ENCODE peak calls at places on chromosomes 4 and X, in eight cellular contexts. One of them, this sample, is unnamed.

GRCh38 chrX:12974217-12974796 is 603 bp upstream of the TMSB4X start:
- DNase-seq in Panc1: no peak
- DNase-seq in stomach: peak
- DNase-seq in GM12891: no peak
- DNase-seq in suprapubic skin: peak
- DNase-seq in prostate gland: no peak
- DNase-seq in sigmoid colon: peak
- DNase-seq in upper lobe of left lung: peak
- DNase-seq in this sample: no peak

GRCh38 chr4:139556071-139556734 is at the start of gene SETD7:
- DNase-seq in suprapubic skin: peak
- DNase-seq in prostate gland: peak
- DNase-seq in Panc1: no peak
- DNase-seq in upper lobe of left lung: peak
- DNase-seq in sigmoid colon: peak
- DNase-seq in stomach: peak
- DNase-seq in GM12891: peak
- DNase-seq in this sample: peak

GRCh38 chrX:77493677-77494553 is 46.7 kb downstream of the FGF16 start:
- DNase-seq in upper lobe of left lung: no peak
- DNase-seq in suprapubic skin: no peak
- DNase-seq in GM12891: no peak
- DNase-seq in stomach: no peak
- DNase-seq in sigmoid colon: no peak
- DNase-seq in prostate gland: no peak
- DNase-seq in Panc1: no peak
- DNase-seq in this sample: no peak

GRCh38 chr4:147793569-147793968 is 61.7 kb downstream of the ARHGAP10 start:
- DNase-seq in stomach: no peak
- DNase-seq in sigmoid colon: no peak
- DNase-seq in suprapubic skin: no peak
- DNase-seq in Panc1: no peak
- DNase-seq in prostate gland: no peak
- DNase-seq in upper lobe of left lung: no peak
- DNase-seq in GM12891: no peak
- DNase-seq in this sample: no peak

GRCh38 chr4:13584481-13584880 is 40.2 kb upstream of the NKX3-2 start:
- DNase-seq in upper lobe of left lung: no peak
- DNase-seq in sigmoid colon: no peak
- DNase-seq in stomach: no peak
- DNase-seq in prostate gland: no peak
- DNase-seq in GM12891: no peak
- DNase-seq in suprapubic skin: no peak
- DNase-seq in Panc1: no peak
- DNase-seq in this sample: no peak

GRCh38 chr4:7725951-7726350 is 213.7 kb downstream of the AFAP1 start:
- DNase-seq in suprapubic skin: no peak
- DNase-seq in GM12891: no peak
- DNase-seq in prostate gland: no peak
- DNase-seq in sigmoid colon: no peak
- DNase-seq in upper lobe of left lung: peak
- DNase-seq in stomach: no peak
- DNase-seq in Panc1: no peak
- DNase-seq in this sample: no peak

GRCh38 chr4:62162606-62163005 is 962.5 kb downstream of the ADGRL3 start:
- DNase-seq in sigmoid colon: no peak
- DNase-seq in Panc1: no peak
- DNase-seq in prostate gland: no peak
- DNase-seq in stomach: no peak
- DNase-seq in GM12891: no peak
- DNase-seq in suprapubic skin: no peak
- DNase-seq in upper lobe of left lung: no peak
- DNase-seq in this sample: no peak

GRCh38 chr4:112284662-112285411 is 867 bp downstream of the TIFA start:
- DNase-seq in stomach: no peak
- DNase-seq in sigmoid colon: no peak
- DNase-seq in upper lobe of left lung: peak
- DNase-seq in suprapubic skin: no peak
- DNase-seq in Panc1: no peak
- DNase-seq in GM12891: no peak
- DNase-seq in prostate gland: peak
- DNase-seq in this sample: peak

GRCh38 chrX:135977611-135978010 is 3.8 kb upstream of the MMGT1 start:
- DNase-seq in suprapubic skin: no peak
- DNase-seq in upper lobe of left lung: no peak
- DNase-seq in stomach: no peak
- DNase-seq in Panc1: peak
- DNase-seq in sigmoid colon: no peak
- DNase-seq in GM12891: no peak
- DNase-seq in prostate gland: no peak
- DNase-seq in this sample: no peak

GRCh38 chr4:37661643-37662221 is 24.4 kb downstream of the RELL1 start:
- DNase-seq in prostate gland: no peak
- DNase-seq in GM12891: no peak
- DNase-seq in Panc1: no peak
- DNase-seq in upper lobe of left lung: no peak
- DNase-seq in stomach: no peak
- DNase-seq in suprapubic skin: no peak
- DNase-seq in sigmoid colon: no peak
- DNase-seq in this sample: no peak

GRCh38 chr4:177127658-177128057 is 182.0 kb upstream of the NEIL3 start:
- DNase-seq in stomach: no peak
- DNase-seq in GM12891: no peak
- DNase-seq in sigmoid colon: no peak
- DNase-seq in prostate gland: no peak
- DNase-seq in upper lobe of left lung: no peak
- DNase-seq in suprapubic skin: no peak
- DNase-seq in Panc1: no peak
- DNase-seq in this sample: no peak

GRCh38 chr4:110193822-110194761 is 4.3 kb downstream of the ELOVL6 start:
- DNase-seq in GM12891: peak
- DNase-seq in stomach: peak
- DNase-seq in prostate gland: peak
- DNase-seq in upper lobe of left lung: no peak
- DNase-seq in Panc1: no peak
- DNase-seq in suprapubic skin: peak
- DNase-seq in sigmoid colon: peak
- DNase-seq in this sample: peak

GRCh38 chr4:110195561-110196205 is 2.7 kb downstream of the ELOVL6 start:
- DNase-seq in stomach: no peak
- DNase-seq in upper lobe of left lung: no peak
- DNase-seq in suprapubic skin: no peak
- DNase-seq in sigmoid colon: no peak
- DNase-seq in GM12891: no peak
- DNase-seq in prostate gland: no peak
- DNase-seq in Panc1: no peak
- DNase-seq in this sample: no peak

GRCh38 chr4:110196871-110197420 is 1.5 kb downstream of the ELOVL6 start:
- DNase-seq in Panc1: no peak
- DNase-seq in upper lobe of left lung: peak
- DNase-seq in suprapubic skin: peak
- DNase-seq in stomach: peak
- DNase-seq in GM12891: peak
- DNase-seq in sigmoid colon: peak
- DNase-seq in prostate gland: peak
- DNase-seq in this sample: peak

GRCh38 chr4:110197421-110198398 is 705 bp downstream of the ELOVL6 start:
- DNase-seq in upper lobe of left lung: peak
- DNase-seq in suprapubic skin: peak
- DNase-seq in stomach: no peak
- DNase-seq in GM12891: peak
- DNase-seq in Panc1: no peak
- DNase-seq in sigmoid colon: peak
- DNase-seq in prostate gland: peak
- DNase-seq in this sample: no peak

DNA sequence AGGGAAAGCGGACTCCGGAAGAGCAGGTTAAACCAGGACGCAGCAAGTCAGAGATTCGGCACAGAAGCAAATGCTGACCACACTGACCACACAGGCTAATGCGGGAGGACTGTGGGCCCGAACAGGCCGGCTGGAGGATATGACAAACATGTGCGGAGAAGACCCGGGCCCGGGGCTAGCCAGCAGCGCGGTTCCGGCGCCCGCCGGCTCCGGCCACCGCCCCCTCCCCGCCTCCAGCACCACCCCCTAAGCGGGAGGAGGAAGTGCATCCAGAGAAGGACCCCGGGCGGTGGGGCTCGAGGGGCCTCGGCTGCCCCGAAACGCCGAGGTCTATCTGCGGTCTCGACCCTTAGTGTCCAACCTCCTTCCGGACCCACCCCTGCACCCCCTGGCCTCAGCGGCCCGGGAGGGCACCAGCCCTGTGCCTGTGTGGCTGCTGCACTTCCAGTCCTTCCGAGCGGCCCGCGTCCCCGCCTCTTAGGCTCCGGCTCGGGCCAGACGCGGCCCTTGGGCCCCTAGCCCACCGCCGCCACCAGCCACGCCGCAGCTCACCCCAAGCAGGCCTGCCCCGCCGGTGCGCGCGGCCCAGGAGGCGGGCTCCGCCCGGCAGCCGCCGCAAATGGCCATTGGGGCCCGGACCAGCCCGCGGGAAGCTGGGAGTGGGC is 2.1 kb downstream of the ELOVL6 start:
- DNase-seq in prostate gland: peak
- DNase-seq in sigmoid colon: peak
- DNase-seq in Panc1: no peak
- DNase-seq in upper lobe of left lung: peak
- DNase-seq in GM12891: peak
- DNase-seq in suprapubic skin: peak
- DNase-seq in stomach: peak
- DNase-seq in this sample: no peak
- TF ChIP-seq POLR2AphosphoS5 in prostate gland: no peak
- TF ChIP-seq POLR2AphosphoS5 in sigmoid colon: peak
- TF ChIP-seq POLR2AphosphoS5 in Panc1: no peak
- TF ChIP-seq POLR2AphosphoS5 in upper lobe of left lung: peak
- TF ChIP-seq POLR2AphosphoS5 in GM12891: no peak
- TF ChIP-seq POLR2AphosphoS5 in suprapubic skin: no peak
- TF ChIP-seq POLR2AphosphoS5 in stomach: no peak
- TF ChIP-seq POLR2AphosphoS5 in this sample: no peak

GRCh38 chr4:4838602-4839470 is 20.6 kb upstream of the MSX1 start:
- DNase-seq in Panc1: no peak
- DNase-seq in GM12891: no peak
- DNase-seq in sigmoid colon: no peak
- DNase-seq in prostate gland: no peak
- DNase-seq in stomach: no peak
- DNase-seq in upper lobe of left lung: peak
- DNase-seq in suprapubic skin: no peak
- DNase-seq in this sample: no peak

GRCh38 chr4:4839471-4839810 is 20.0 kb upstream of the MSX1 start:
- DNase-seq in Panc1: no peak
- DNase-seq in stomach: no peak
- DNase-seq in GM12891: no peak
- DNase-seq in sigmoid colon: no peak
- DNase-seq in upper lobe of left lung: no peak
- DNase-seq in suprapubic skin: no peak
- DNase-seq in prostate gland: no peak
- DNase-seq in this sample: no peak

GRCh38 chr4:4837921-4838601 is 21.4 kb upstream of the MSX1 start:
- DNase-seq in prostate gland: no peak
- DNase-seq in stomach: peak
- DNase-seq in GM12891: no peak
- DNase-seq in upper lobe of left lung: no peak
- DNase-seq in Panc1: no peak
- DNase-seq in sigmoid colon: no peak
- DNase-seq in suprapubic skin: no peak
- DNase-seq in this sample: no peak

GRCh38 chr4:4836044-4836443 is 23.4 kb upstream of the MSX1 start:
- DNase-seq in stomach: no peak
- DNase-seq in upper lobe of left lung: no peak
- DNase-seq in GM12891: no peak
- DNase-seq in prostate gland: no peak
- DNase-seq in sigmoid colon: no peak
- DNase-seq in Panc1: no peak
- DNase-seq in suprapubic skin: no peak
- DNase-seq in this sample: no peak

GRCh38 chr4:4837316-4837715 is 22.1 kb upstream of the MSX1 start:
- DNase-seq in suprapubic skin: no peak
- DNase-seq in prostate gland: no peak
- DNase-seq in stomach: no peak
- DNase-seq in Panc1: no peak
- DNase-seq in sigmoid colon: no peak
- DNase-seq in GM12891: no peak
- DNase-seq in upper lobe of left lung: no peak
- DNase-seq in this sample: no peak
- TF ChIP-seq POLR2AphosphoS5 in suprapubic skin: no peak
- TF ChIP-seq POLR2AphosphoS5 in prostate gland: no peak
- TF ChIP-seq POLR2AphosphoS5 in stomach: no peak
- TF ChIP-seq POLR2AphosphoS5 in Panc1: no peak
- TF ChIP-seq POLR2AphosphoS5 in sigmoid colon: no peak
- TF ChIP-seq POLR2AphosphoS5 in GM12891: no peak
- TF ChIP-seq POLR2AphosphoS5 in upper lobe of left lung: no peak
- TF ChIP-seq POLR2AphosphoS5 in this sample: no peak

GRCh38 chr4:144674711-144675110 is 28.8 kb downstream of the HHIP start:
- DNase-seq in prostate gland: no peak
- DNase-seq in upper lobe of left lung: no peak
- DNase-seq in sigmoid colon: no peak
- DNase-seq in Panc1: no peak
- DNase-seq in stomach: no peak
- DNase-seq in GM12891: no peak
- DNase-seq in suprapubic skin: no peak
- DNase-seq in this sample: no peak
- TF ChIP-seq POLR2AphosphoS5 in prostate gland: no peak
- TF ChIP-seq POLR2AphosphoS5 in upper lobe of left lung: no peak
- TF ChIP-seq POLR2AphosphoS5 in sigmoid colon: no peak
- TF ChIP-seq POLR2AphosphoS5 in Panc1: no peak
- TF ChIP-seq POLR2AphosphoS5 in stomach: no peak
- TF ChIP-seq POLR2AphosphoS5 in GM12891: no peak
- TF ChIP-seq POLR2AphosphoS5 in suprapubic skin: no peak
- TF ChIP-seq POLR2AphosphoS5 in this sample: no peak

GRCh38 chrX:138929905-138930304 is 218.4 kb upstream of the FGF13 start:
- DNase-seq in GM12891: no peak
- DNase-seq in upper lobe of left lung: no peak
- DNase-seq in stomach: no peak
- DNase-seq in sigmoid colon: no peak
- DNase-seq in Panc1: no peak
- DNase-seq in suprapubic skin: no peak
- DNase-seq in prostate gland: no peak
- DNase-seq in this sample: no peak
- TF ChIP-seq POLR2AphosphoS5 in GM12891: no peak
- TF ChIP-seq POLR2AphosphoS5 in upper lobe of left lung: no peak
- TF ChIP-seq POLR2AphosphoS5 in stomach: no peak
- TF ChIP-seq POLR2AphosphoS5 in sigmoid colon: no peak
- TF ChIP-seq POLR2AphosphoS5 in Panc1: no peak
- TF ChIP-seq POLR2AphosphoS5 in suprapubic skin: no peak
- TF ChIP-seq POLR2AphosphoS5 in prostate gland: no peak
- TF ChIP-seq POLR2AphosphoS5 in this sample: no peak